ENCODE peak calls at places on chromosomes 5 and 9, in eight cellular contexts. H, S, A, V, U, P, E and F are unnamed samples.

GRCh38 chr5:141734501-141735231 is 52.6 kb upstream of the ARAP3 start:
- DNase-seq in H (peak), S (peak), A (no peak), V (peak), U (peak), P (peak), E (peak), F (peak)

GRCh38 chr5:14362511-14362910 is 219.1 kb upstream of the OTULINL start:
- DNase-seq in H (no peak), S (no peak), A (no peak), V (no peak), U (no peak), P (no peak), E (no peak), F (no peak)

GRCh38 chr5:97009921-97010320 is 74.0 kb downstream of the LNPEP start:
- DNase-seq in H (no peak), S (no peak), A (no peak), V (no peak), U (no peak), P (no peak), E (no peak), F (no peak)

GRCh38 chr9:96781552-96781951 is 3.7 kb upstream of the ZNF510 start:
- DNase-seq in H (no peak), S (no peak), A (no peak), V (no peak), U (no peak), P (peak), E (no peak), F (no peak)

GRCh38 chr9:89882876-89883275 is 278.1 kb downstream of the GADD45G start:
- DNase-seq in H (no peak), S (no peak), A (no peak), V (no peak), U (no peak), P (no peak), E (no peak), F (no peak)

GRCh38 chr5:178644826-178645545 is 18.1 kb upstream of the CLK4 start:
- DNase-seq in H (no peak), S (no peak), A (peak), V (peak), U (peak), P (no peak), E (peak), F (no peak)

GRCh38 chr9:130155647-130156046 is 16.6 kb upstream of the NCS1 start:
- DNase-seq in H (no peak), S (no peak), A (no peak), V (no peak), U (no peak), P (no peak), E (no peak), F (no peak)

GRCh38 chr5:38403407-38403806 is 145.0 kb downstream of the EGFLAM start:
- DNase-seq in H (no peak), S (no peak), A (no peak), V (peak), U (peak), P (no peak), E (no peak), F (peak)

GRCh38 chr5:81893961-81894360 is 77.9 kb upstream of the ATG10 start:
- DNase-seq in H (no peak), S (no peak), A (no peak), V (no peak), U (no peak), P (no peak), E (no peak), F (no peak)

GRCh38 chr9:34655394-34655793 is 3.4 kb downstream of the IL11RA start:
- DNase-seq in H (no peak), S (no peak), A (no peak), V (no peak), U (no peak), P (no peak), E (no peak), F (no peak)

GRCh38 chr5:126384985-126385384 is 38.2 kb upstream of the GRAMD2B start:
- DNase-seq in H (no peak), S (no peak), A (no peak), V (peak), U (peak), P (no peak), E (peak), F (peak)

GRCh38 chr5:177507165-177507564 is 2.5 kb downstream of the DOK3 start:
- DNase-seq in H (no peak), S (peak), A (no peak), V (peak), U (no peak), P (no peak), E (peak), F (no peak)

GRCh38 chr9:118366228-118366627 is 662.0 kb downstream of the TLR4 start:
- DNase-seq in H (no peak), S (no peak), A (no peak), V (no peak), U (peak), P (no peak), E (no peak), F (no peak)

GRCh38 chr5:179668404-179668803 is 12.4 kb downstream of the CBY3 start:
- DNase-seq in H (peak), S (peak), A (peak), V (peak), U (peak), P (peak), E (peak), F (peak)

GRCh38 chr9:116576386-116576785 is 110.7 kb upstream of the TRIM32 start:
- DNase-seq in H (no peak), S (no peak), A (no peak), V (no peak), U (no peak), P (no peak), E (no peak), F (peak)

GRCh38 chr5:74026310-74026709 is 400.3 kb downstream of the ARHGEF28 start:
- DNase-seq in H (no peak), S (no peak), A (no peak), V (no peak), U (no peak), P (peak), E (no peak), F (no peak)

GRCh38 chr5:58085800-58086199 is 374.1 kb downstream of the PLK2 start:
- DNase-seq in H (no peak), S (no peak), A (no peak), V (no peak), U (peak), P (no peak), E (peak), F (peak)

GRCh38 chr5:155260798-155261197 is 247.2 kb downstream of the KIF4B start:
- DNase-seq in H (peak), S (peak), A (no peak), V (no peak), U (peak), P (peak), E (no peak), F (no peak)